ENCODE peak calls at places on chromosomes 5 and 9, in eight cellular contexts. B, G, N, M, S, W, V and E are unnamed samples.

GRCh38 chr5:2582106-2582505 is 169.4 kb downstream of the IRX2 start:
- DNase-seq in S (no peak), N (no peak), B (no peak), G (no peak), W (no peak), V (no peak), M (no peak), E (no peak)

GRCh38 chr9:69344459-69344858 is 19.4 kb downstream of the ENTREP1 start:
- DNase-seq in S (no peak), V (no peak), N (no peak), M (no peak), W (no peak), B (no peak), G (no peak), E (no peak)

GRCh38 chr5:151251001-151251551 is 1.9 kb upstream of the GM2A start:
- DNase-seq in M (no peak), V (no peak), W (no peak), B (no peak), N (no peak), G (no peak), S (peak; percentile 91), E (no peak)

GRCh38 chr5:111229871-111230812 is 6.0 kb downstream of the CAMK4 start:
- DNase-seq in V (peak; percentile 18), W (no peak), N (no peak), G (no peak), S (peak; percentile 61), B (no peak), M (no peak), E (no peak)

GRCh38 chr5:76479973-76480667 is 77.0 kb downstream of the IQGAP2 start:
- DNase-seq in N (no peak), B (peak; percentile 73), W (no peak), V (no peak), S (no peak), M (no peak), G (no peak), E (no peak)

GRCh38 chr5:164119806-164120440 is 614.5 kb downstream of the MAT2B start:
- DNase-seq in M (peak; percentile 17), S (peak; percentile 16), W (no peak), B (no peak), V (peak; percentile 69), G (no peak), N (peak; percentile 6), E (peak; percentile 3)

GRCh38 chr5:130267926-130268325 is 363.7 kb downstream of the CHSY3 start:
- DNase-seq in W (no peak), N (no peak), V (no peak), M (no peak), B (no peak), G (no peak), S (no peak), E (no peak)

GRCh38 chr9:71608825-71609452 is 159.4 kb downstream of the CEMIP2 start:
- DNase-seq in B (no peak), M (peak; percentile 89), G (no peak), W (no peak), N (peak; percentile 32), S (no peak), V (peak; percentile 65), E (peak; percentile 34)

GRCh38 chr5:120471971-120472370 is 7.9 kb downstream of the PRR16 start:
- DNase-seq in S (no peak), N (no peak), G (no peak), W (no peak), B (no peak), M (no peak), V (no peak), E (no peak)

GRCh38 chr5:179253730-179254129 is 91.5 kb downstream of the ADAMTS2 start:
- DNase-seq in G (peak; percentile 47), M (no peak), N (no peak), V (no peak), W (no peak), S (no peak), B (no peak), E (no peak)

GRCh38 chr5:179315356-179315890 is 29.8 kb downstream of the ADAMTS2 start:
- DNase-seq in S (no peak), V (no peak), B (peak; percentile 28), M (no peak), N (no peak), W (no peak), G (peak; percentile 24), E (no peak)

GRCh38 chr5:111865356-111865755 is 108.4 kb upstream of the NREP start:
- DNase-seq in G (no peak), N (no peak), M (no peak), B (no peak), S (no peak), W (no peak), V (no peak), E (no peak)

GRCh38 chr5:111532873-111533272 is 20.5 kb upstream of the STARD4 start:
- DNase-seq in G (no peak), S (no peak), N (no peak), W (no peak), M (no peak), V (no peak), B (no peak), E (peak; percentile 41)

GRCh38 chr9:123176230-123176629 is 92.2 kb downstream of the STRBP start:
- DNase-seq in W (no peak), N (no peak), V (peak; percentile 6), S (no peak), M (no peak), B (no peak), G (no peak), E (no peak)

GRCh38 chr9:81653240-81653639 is 36.1 kb downstream of the TLE1 start:
- DNase-seq in G (no peak), N (no peak), M (no peak), V (peak; percentile 64), B (no peak), S (no peak), W (no peak), E (peak; percentile 19)
- H3K4me1 ChIP-seq in G (peaks cover 83% of the 10 kb centered on the region), N (peaks cover 63% of the 10 kb centered on the region), M (peaks cover 12% of the 10 kb centered on the region), V (peaks cover 3% of the 10 kb centered on the region), B (peaks cover 10% of the 10 kb centered on the region), S (no peaks in the 10 kb centered on the region), W (peaks cover 4% of the 10 kb centered on the region), E (peaks cover 23% of the 10 kb centered on the region)

GRCh38 chr5:149421372-149421685 is 42.2 kb upstream of the IL17B start:
- DNase-seq in M (no peak), W (no peak), B (no peak), V (no peak), G (no peak), N (no peak), S (no peak), E (no peak)
- H3K4me1 ChIP-seq in M (no peaks in the 10 kb centered on the region), W (peaks cover 12% of the 10 kb centered on the region), B (no peaks in the 10 kb centered on the region), V (peaks cover 84% of the 10 kb centered on the region), G (peaks cover 90% of the 10 kb centered on the region), N (peaks cover 43% of the 10 kb centered on the region), S (no peaks in the 10 kb centered on the region), E (peaks cover 50% of the 10 kb centered on the region)

GRCh38 chr9:116362493-116362892 is 208.9 kb downstream of the PAPPA start:
- DNase-seq in S (no peak), N (no peak), G (no peak), V (no peak), B (no peak), W (no peak), M (no peak), E (no peak)

GRCh38 chr9:116358251-116358650 is 204.7 kb downstream of the PAPPA start:
- DNase-seq in B (no peak), V (no peak), W (no peak), G (no peak), N (no peak), S (no peak), M (no peak), E (no peak)

GRCh38 chr9:116360974-116361373 is 207.4 kb downstream of the PAPPA start:
- DNase-seq in S (no peak), B (no peak), W (no peak), G (no peak), M (no peak), V (no peak), N (no peak), E (peak; percentile 37)

GRCh38 chr9:116361558-116361957 is 208.0 kb downstream of the PAPPA start:
- DNase-seq in M (no peak), V (no peak), G (no peak), N (peak; percentile 16), S (no peak), W (no peak), B (no peak), E (no peak)

DNA sequence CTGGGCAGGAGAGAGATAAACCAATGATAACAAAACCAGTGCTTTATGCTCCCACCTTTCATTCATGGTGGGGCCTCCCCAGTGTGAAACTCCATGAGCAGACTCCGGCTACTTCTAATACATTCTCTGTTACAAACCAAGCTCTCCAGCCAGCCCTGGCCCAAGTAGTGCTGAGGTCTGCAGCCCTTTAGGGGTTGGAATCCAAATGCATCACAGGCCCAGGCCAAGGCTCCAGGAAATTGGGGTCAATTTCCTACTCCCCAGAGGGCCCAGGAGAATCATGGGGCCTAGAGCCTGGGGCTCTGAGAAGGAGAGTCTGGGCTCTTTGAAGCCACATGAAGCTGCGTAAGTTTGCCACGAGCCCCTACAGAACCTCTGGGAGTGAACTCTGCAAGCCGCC is 206.4 kb downstream of the PAPPA start:
- DNase-seq in W (no peak), B (no peak), N (no peak), V (no peak), M (no peak), G (no peak), S (no peak), E (no peak)
- H3K4me1 ChIP-seq in W (peaks cover 6% of the 10 kb centered on the region), B (no peaks in the 10 kb centered on the region), N (peaks cover 5% of the 10 kb centered on the region), V (no peaks in the 10 kb centered on the region), M (no peaks in the 10 kb centered on the region), G (no peaks in the 10 kb centered on the region), S (no peaks in the 10 kb centered on the region), E (peaks cover 33% of the 10 kb centered on the region)

GRCh38 chr9:127126981-127127380 is 4.5 kb upstream of the ANGPTL2 start:
- DNase-seq in W (no peak), S (no peak), N (no peak), G (no peak), M (no peak), B (no peak), V (no peak), E (no peak)

GRCh38 chr9:127130235-127130634 is 7.8 kb upstream of the ANGPTL2 start:
- DNase-seq in M (no peak), S (no peak), N (no peak), V (no peak), G (no peak), B (no peak), W (no peak), E (no peak)

GRCh38 chr9:127129718-127130085 is 7.3 kb upstream of the ANGPTL2 start:
- DNase-seq in G (no peak), S (no peak), M (no peak), N (no peak), V (no peak), B (no peak), W (no peak), E (no peak)

GRCh38 chr9:127129073-127129717 is 6.8 kb upstream of the ANGPTL2 start:
- DNase-seq in B (no peak), S (no peak), G (no peak), N (no peak), M (no peak), W (no peak), V (no peak), E (peak; percentile 68)

DNA sequence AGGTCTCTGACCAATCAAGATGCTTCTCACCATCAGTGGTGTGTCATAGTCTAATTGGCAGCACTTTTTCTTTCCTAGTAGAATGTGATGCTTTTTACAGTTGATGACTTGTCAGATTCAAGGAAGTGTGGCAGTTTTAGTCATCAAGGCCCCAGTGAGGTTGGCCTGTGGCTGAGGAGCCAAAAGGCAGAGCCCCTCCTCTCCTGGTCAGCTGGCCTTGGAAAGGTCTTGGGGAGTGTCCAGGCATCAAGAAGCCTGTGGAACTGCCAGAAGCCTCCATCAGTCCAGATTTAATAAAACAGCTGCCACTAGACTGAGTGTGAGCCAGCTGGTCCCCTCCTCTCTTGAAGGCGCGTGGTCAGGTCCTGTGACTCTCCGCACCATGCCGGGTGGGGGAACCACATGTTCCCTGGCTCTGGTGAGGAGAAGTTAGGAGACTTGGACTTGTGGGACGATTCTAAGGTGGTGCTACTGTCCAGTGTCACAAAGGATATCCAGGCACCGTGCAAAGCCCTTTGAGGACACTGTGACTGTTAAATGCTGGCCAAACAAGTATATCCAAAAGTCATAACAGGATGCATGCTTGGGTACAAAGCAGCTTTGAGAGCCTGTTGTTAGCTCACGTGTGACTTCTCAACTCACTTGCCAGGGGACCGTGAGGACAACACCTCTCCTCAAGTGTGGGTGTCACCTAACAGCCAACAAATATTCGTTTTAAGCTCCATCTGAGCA is 6.1 kb upstream of the ANGPTL2 start:
- DNase-seq in M (no peak), S (no peak), N (no peak), G (no peak), W (peak; percentile 87), B (no peak), V (peak; percentile 58), E (no peak)
- H3K4me1 ChIP-seq in M (no peaks in the 10 kb centered on the region), S (no peaks in the 10 kb centered on the region), N (peaks cover 14% of the 10 kb centered on the region), G (peaks cover 38% of the 10 kb centered on the region), W (peaks cover 13% of the 10 kb centered on the region), B (no peaks in the 10 kb centered on the region), V (peaks cover 48% of the 10 kb centered on the region), E (peaks cover 53% of the 10 kb centered on the region)